ENCODE peak calls at places on chromosomes 7 and 10, in five cellular contexts. O, T, A, L and W are unnamed samples.
A peak's percentile ranks its signal among the peaks of the same experiment; 100 is the strongest.

GRCh38 chr7:92740134-92740533 is 96.2 kb downstream of the CDK6 start:
- DNase-seq in O (no peak), T (no peak), A (no peak), L (no peak), W (no peak)

GRCh38 chr10:88735661-88736060 is 24.2 kb upstream of the LIPN start:
- DNase-seq in O (no peak), T (no peak), A (no peak), L (no peak), W (no peak)

GRCh38 chr7:84912993-84913635 is 273.7 kb downstream of the SEMA3D start:
- DNase-seq in O (no peak), T (no peak), A (no peak), L (no peak), W (no peak)

GRCh38 chr10:107442035-107442505 is 277.6 kb upstream of the SORCS1 start:
- DNase-seq in O (no peak), T (no peak), A (no peak), L (no peak), W (no peak)

GRCh38 chr10:125084191-125085186 is 75.9 kb downstream of the CTBP2 start:
- DNase-seq in O (no peak), T (no peak), A (peak; percentile 92), L (no peak), W (peak; percentile 80)

GRCh38 chr7:6016653-6016966 is 7.5 kb downstream of the AIMP2 start:
- DNase-seq in O (no peak), T (no peak), A (no peak), L (no peak), W (no peak)

GRCh38 chr10:30562787-30563186 is 66.8 kb downstream of the LYZL2 start:
- DNase-seq in O (no peak), T (no peak), A (no peak), L (no peak), W (no peak)

GRCh38 chr7:602341-603141 is 82.9 kb upstream of the PDGFA start:
- DNase-seq in O (no peak), T (no peak), A (peak; percentile 83), L (peak; percentile 33), W (no peak)

GRCh38 chr10:125257521-125258105 is 97.2 kb upstream of the CTBP2 start:
- DNase-seq in O (no peak), T (no peak), A (no peak), L (no peak), W (no peak)

GRCh38 chr7:30799206-30799975 is 28.2 kb downstream of the MINDY4 start:
- DNase-seq in O (no peak), T (no peak), A (no peak), L (no peak), W (no peak)

GRCh38 chr10:44801383-44802327 is 109.5 kb upstream of the TMEM72 start:
- DNase-seq in O (no peak), T (no peak), A (peak; percentile 96), L (no peak), W (peak; percentile 37)

GRCh38 chr10:110840225-110840922 is 31.4 kb upstream of the PDCD4 start:
- DNase-seq in O (no peak), T (no peak), A (no peak), L (no peak), W (no peak)

GRCh38 chr10:103605359-103606156 is 112.1 kb downstream of the NEURL1 start:
- DNase-seq in O (peak; percentile 30), T (no peak), A (no peak), L (peak; percentile 15), W (peak; percentile 76)